ENCODE peak calls at places on chromosomes 5 and 9, in ten cellular contexts. Z is GM23338; A is PC-9; J is lower lobe of right lung; Q is CD4-positive, alpha-beta T cell; M is heart left ventricle; X is prostate gland; B is breast epithelium; V is naive thymus-derived CD4-positive, alpha-beta T cell; F is IMR-90. R is an unnamed sample.

GRCh38 chr5:181215997-181216982 is 6.8 kb upstream of the TRIM41 start:
- DNase-seq in Z (peak), A (peak), J (no peak), Q (no peak), M (no peak), X (no peak), B (no peak), V (peak), F (no peak), R (no peak)

GRCh38 chr9:136961279-136962065 is 9.4 kb downstream of the LCN12 start:
- DNase-seq in Z (no peak), A (no peak), J (no peak), Q (no peak), M (no peak), X (peak), B (no peak), V (no peak), F (no peak), R (no peak)

GRCh38 chr5:174843263-174844250 is 119.2 kb downstream of the MSX2 start:
- DNase-seq in Z (peak), A (no peak), J (no peak), Q (no peak), M (no peak), X (no peak), B (no peak), V (no peak), F (no peak), R (no peak)

GRCh38 chr9:16869140-16869903 is 1.1 kb downstream of the BNC2 start:
- DNase-seq in Z (peak), A (no peak), J (no peak), Q (no peak), M (no peak), X (no peak), B (no peak), V (no peak), F (peak), R (no peak)

GRCh38 chr9:84207443-84208032 is 133.0 kb downstream of the SLC28A3 start:
- DNase-seq in Z (no peak), A (no peak), J (no peak), Q (no peak), M (no peak), X (no peak), B (no peak), V (no peak), F (no peak), R (no peak)

GRCh38 chr9:78354324-78354973 is 57.5 kb downstream of the PSAT1 start:
- DNase-seq in Z (no peak), A (no peak), J (no peak), Q (no peak), M (no peak), X (no peak), B (no peak), V (no peak), F (no peak), R (no peak)

GRCh38 chr5:143350790-143351603 is 52.5 kb downstream of the NR3C1 start:
- DNase-seq in Z (no peak), A (no peak), J (no peak), Q (no peak), M (no peak), X (no peak), B (no peak), V (no peak), F (peak), R (peak)

GRCh38 chr5:1808466-1808865 is 7.3 kb downstream of the NDUFS6 start:
- DNase-seq in Z (no peak), A (no peak), J (no peak), Q (no peak), M (no peak), X (no peak), B (no peak), V (no peak), F (peak), R (no peak)

GRCh38 chr5:151707566-151707965 is 20.9 kb upstream of the SPARC start:
- DNase-seq in Z (no peak), A (no peak), J (no peak), Q (no peak), M (no peak), X (no peak), B (no peak), V (no peak), F (no peak), R (no peak)

GRCh38 chr5:92836861-92837755 is 743.9 kb downstream of the NR2F1-AS1 start:
- DNase-seq in Z (no peak), A (no peak), J (no peak), Q (no peak), M (no peak), X (no peak), B (no peak), V (no peak), F (peak), R (no peak)

GRCh38 chr5:66680227-66680626 is 84.0 kb downstream of the MAST4 start:
- DNase-seq in Z (peak), A (no peak), J (no peak), Q (no peak), M (no peak), X (no peak), B (no peak), V (no peak), F (no peak), R (no peak)

GRCh38 chr9:33250458-33250995 is 10.6 kb downstream of the SPINK4 start:
- DNase-seq in Z (no peak), A (no peak), J (no peak), Q (no peak), M (no peak), X (no peak), B (no peak), V (no peak), F (peak), R (no peak)

DNA sequence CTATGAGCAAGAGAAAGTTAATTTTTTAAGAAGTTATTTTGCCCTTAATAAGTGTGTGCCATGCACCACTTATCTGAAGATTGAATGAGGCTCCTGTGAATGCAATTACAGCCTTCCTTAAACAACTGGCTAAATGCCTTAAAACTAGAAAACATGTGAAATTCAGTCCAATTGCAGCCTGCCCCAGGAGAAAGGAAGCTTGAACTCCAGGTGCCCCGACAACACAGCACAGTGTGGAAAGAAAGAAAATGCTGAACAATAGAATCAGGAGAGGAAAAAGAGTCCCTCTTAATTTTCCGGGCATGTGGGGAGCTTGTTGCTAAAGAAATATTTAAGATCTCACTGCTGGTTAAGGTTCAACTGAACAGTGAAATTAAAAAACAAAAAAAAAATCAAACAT is 8.8 kb downstream of the LHFPL2 start:
- DNase-seq in Z (no peak), A (no peak), J (no peak), Q (no peak), M (no peak), X (no peak), B (no peak), V (no peak), F (no peak), R (no peak)
- H3K27ac ChIP-seq in Z (no peak), A (peak), J (no peak), Q (no peak), M (no peak), X (no peak), B (peak), V (no peak), F (peak), R (no peak)

DNA sequence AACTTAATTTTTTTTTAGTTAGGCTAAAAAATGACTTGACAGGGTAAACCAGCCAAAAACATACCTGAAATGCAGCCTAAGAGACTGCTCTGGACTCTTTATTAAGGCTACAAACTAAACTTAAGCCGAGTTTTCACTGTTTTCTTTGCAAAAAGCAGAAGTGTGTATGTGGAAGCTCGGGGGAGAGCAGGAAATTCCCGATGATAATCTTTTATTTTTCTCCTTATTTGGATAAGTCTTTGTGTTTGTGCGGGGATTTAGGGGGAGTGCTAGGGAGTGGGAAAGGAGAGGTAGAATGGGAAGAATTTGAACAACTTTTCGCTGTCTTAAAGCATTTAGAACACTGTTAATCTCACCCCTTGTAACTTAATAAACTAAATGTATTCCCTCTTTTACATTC is 30.7 kb upstream of the GPR21 start:
- DNase-seq in Z (peak), A (no peak), J (no peak), Q (no peak), M (no peak), X (no peak), B (no peak), V (no peak), F (peak), R (no peak)
- H3K27ac ChIP-seq in Z (peak), A (no peak), J (no peak), Q (no peak), M (no peak), X (no peak), B (no peak), V (no peak), F (peak), R (no peak)

GRCh38 chr9:72292184-72292787 is 72.7 kb downstream of the ZFAND5 start:
- DNase-seq in Z (peak), A (no peak), J (no peak), Q (no peak), M (no peak), X (no peak), B (no peak), V (no peak), F (peak), R (no peak)

GRCh38 chr9:72290311-72290710 is 74.7 kb downstream of the ZFAND5 start:
- DNase-seq in Z (no peak), A (no peak), J (no peak), Q (no peak), M (no peak), X (no peak), B (no peak), V (no peak), F (no peak), R (no peak)

GRCh38 chr9:72297516-72297915 is 67.5 kb downstream of the ZFAND5 start:
- DNase-seq in Z (no peak), A (no peak), J (no peak), Q (no peak), M (no peak), X (no peak), B (no peak), V (no peak), F (no peak), R (no peak)

GRCh38 chr9:72294952-72295351 is 70.1 kb downstream of the ZFAND5 start:
- DNase-seq in Z (no peak), A (peak), J (peak), Q (no peak), M (no peak), X (no peak), B (no peak), V (no peak), F (no peak), R (no peak)

GRCh38 chr9:72292874-72293607 is 72.0 kb downstream of the ZFAND5 start:
- DNase-seq in Z (no peak), A (no peak), J (no peak), Q (no peak), M (no peak), X (peak), B (no peak), V (no peak), F (peak), R (no peak)
- H3K27ac ChIP-seq in Z (no peak), A (no peak), J (peak), Q (no peak), M (no peak), X (no peak), B (no peak), V (no peak), F (no peak), R (peak)

DNA sequence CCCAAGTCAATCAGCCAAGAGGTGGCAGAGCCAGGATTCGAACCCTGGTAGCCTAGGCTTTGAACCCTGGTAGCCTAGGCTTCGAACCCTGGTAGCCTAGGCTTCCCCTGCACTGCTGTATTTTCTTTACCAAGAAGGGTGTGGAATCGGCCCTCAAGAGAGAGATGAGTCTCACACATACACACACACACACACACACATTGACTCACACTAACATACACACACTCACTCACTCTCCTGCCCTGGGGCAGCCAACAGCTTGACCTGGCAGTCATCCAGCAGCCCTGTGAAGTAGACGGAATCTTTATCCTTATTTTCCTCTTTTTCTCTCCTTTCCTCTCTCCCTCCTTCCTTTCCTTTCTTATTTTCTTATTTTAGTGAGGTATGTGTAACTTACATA is 55.4 kb upstream of the RPL26L1 start:
- DNase-seq in Z (no peak), A (peak), J (peak), Q (no peak), M (no peak), X (peak), B (peak), V (no peak), F (peak), R (peak)
- H3K27ac ChIP-seq in Z (no peak), A (peak), J (peak), Q (no peak), M (peak), X (peak), B (peak), V (no peak), F (peak), R (peak)

GRCh38 chr5:160119142-160119904 is at the start of gene PWWP2A:
- DNase-seq in Z (peak), A (peak), J (peak), Q (peak), M (peak), X (peak), B (peak), V (peak), F (peak), R (peak)
- H3K27ac ChIP-seq in Z (peak), A (peak), J (peak), Q (peak), M (peak), X (peak), B (peak), V (peak), F (peak), R (peak)

GRCh38 chr5:110784901-110785300 is 46.1 kb downstream of the SLC25A46 start:
- DNase-seq in Z (no peak), A (peak), J (no peak), Q (no peak), M (no peak), X (no peak), B (no peak), V (no peak), F (peak), R (no peak)

GRCh38 chr5:110790673-110791072 is 51.9 kb downstream of the SLC25A46 start:
- DNase-seq in Z (no peak), A (no peak), J (no peak), Q (no peak), M (no peak), X (no peak), B (no peak), V (no peak), F (peak), R (no peak)

GRCh38 chr5:110785356-110785755 is 46.5 kb downstream of the SLC25A46 start:
- DNase-seq in Z (no peak), A (peak), J (no peak), Q (no peak), M (no peak), X (no peak), B (no peak), V (no peak), F (peak), R (no peak)
- H3K27ac ChIP-seq in Z (no peak), A (no peak), J (no peak), Q (no peak), M (no peak), X (no peak), B (no peak), V (no peak), F (no peak), R (no peak)

R was measured in right lobe of liver.